ENCODE peak calls at places on chromosome 5, in five cellular contexts. One of them, this sample, is unnamed.

GRCh38 chr5:116154252-116154651 is 69.4 kb downstream of the COMMD10 start:
- DNase-seq in suprapubic skin: no peak
- DNase-seq in pons: no peak
- DNase-seq in H54: no peak
- DNase-seq in K562: no peak
- DNase-seq in this sample: no peak

GRCh38 chr5:56917534-56917933 is 8.1 kb downstream of the SETD9 start:
- DNase-seq in suprapubic skin: no peak
- DNase-seq in pons: no peak
- DNase-seq in H54: no peak
- DNase-seq in K562: no peak
- DNase-seq in this sample: no peak

GRCh38 chr5:98492258-98492657 is 281.2 kb upstream of the RGMB start:
- DNase-seq in suprapubic skin: no peak
- DNase-seq in pons: no peak
- DNase-seq in H54: no peak
- DNase-seq in K562: no peak
- DNase-seq in this sample: no peak

GRCh38 chr5:150015415-150015814 is 14.9 kb downstream of the HMGXB3 start:
- DNase-seq in suprapubic skin: no peak
- DNase-seq in pons: no peak
- DNase-seq in H54: no peak
- DNase-seq in K562: no peak
- DNase-seq in this sample: no peak

GRCh38 chr5:37198066-37198465 is 51.1 kb downstream of the CPLANE1 start:
- DNase-seq in suprapubic skin: no peak
- DNase-seq in pons: no peak
- DNase-seq in H54: no peak
- DNase-seq in K562: no peak
- DNase-seq in this sample: no peak

GRCh38 chr5:59728356-59728755 is 165.2 kb downstream of the PDE4D start:
- DNase-seq in suprapubic skin: no peak
- DNase-seq in pons: no peak
- DNase-seq in H54: no peak
- DNase-seq in K562: no peak
- DNase-seq in this sample: no peak

GRCh38 chr5:143177263-143177994 is 226.1 kb downstream of the NR3C1 start:
- DNase-seq in suprapubic skin: no peak
- DNase-seq in pons: no peak
- DNase-seq in H54: peak
- DNase-seq in K562: no peak
- DNase-seq in this sample: no peak

GRCh38 chr5:73997936-73998335 is 371.9 kb downstream of the ARHGEF28 start:
- DNase-seq in suprapubic skin: no peak
- DNase-seq in pons: no peak
- DNase-seq in H54: no peak
- DNase-seq in K562: no peak
- DNase-seq in this sample: no peak

GRCh38 chr5:168408561-168409321 is 77.5 kb upstream of the RARS1 start:
- DNase-seq in suprapubic skin: no peak
- DNase-seq in pons: peak
- DNase-seq in H54: no peak
- DNase-seq in K562: no peak
- DNase-seq in this sample: no peak

GRCh38 chr5:52481216-52481615 is 306.5 kb upstream of the ITGA1 start:
- DNase-seq in suprapubic skin: no peak
- DNase-seq in pons: no peak
- DNase-seq in H54: no peak
- DNase-seq in K562: no peak
- DNase-seq in this sample: no peak

GRCh38 chr5:91407204-91407603 is 24.1 kb upstream of the ARRDC3 start:
- DNase-seq in suprapubic skin: no peak
- DNase-seq in pons: no peak
- DNase-seq in H54: no peak
- DNase-seq in K562: no peak
- DNase-seq in this sample: no peak

GRCh38 chr5:142871880-142872200 is 101.7 kb downstream of the ARHGAP26 start:
- DNase-seq in suprapubic skin: no peak
- DNase-seq in pons: no peak
- DNase-seq in H54: no peak
- DNase-seq in K562: peak
- DNase-seq in this sample: no peak

GRCh38 chr5:149294872-149295829 is 23.5 kb downstream of the AFAP1L1 start:
- DNase-seq in suprapubic skin: no peak
- DNase-seq in pons: no peak
- DNase-seq in H54: no peak
- DNase-seq in K562: no peak
- DNase-seq in this sample: no peak